ENCODE peak calls at places on chromosomes 1 and 21, in five cellular contexts. One of them, this sample, is unnamed.
A peak's percentile ranks its signal among the peaks of the same experiment; 100 is the strongest.

GRCh38 chr1:15231714-15232201 is 15.3 kb upstream of the FHAD1 start:
- DNase-seq in cardiac muscle cell: no peak
- DNase-seq in lung: no peak
- DNase-seq in astrocyte: no peak
- DNase-seq in neural progenitor cell: no peak
- DNase-seq in this sample: no peak

GRCh38 chr1:10735603-10736305 is 60.7 kb downstream of the CASZ1 start:
- DNase-seq in cardiac muscle cell: no peak
- DNase-seq in lung: no peak
- DNase-seq in astrocyte: no peak
- DNase-seq in neural progenitor cell: no peak
- DNase-seq in this sample: no peak

GRCh38 chr1:225860860-225861441 is 21.2 kb downstream of the TMEM63A start:
- DNase-seq in cardiac muscle cell: no peak
- DNase-seq in lung: no peak
- DNase-seq in astrocyte: no peak
- DNase-seq in neural progenitor cell: no peak
- DNase-seq in this sample: no peak

GRCh38 chr1:161799792-161800191 is 33.7 kb downstream of the ATF6 start:
- DNase-seq in cardiac muscle cell: no peak
- DNase-seq in lung: no peak
- DNase-seq in astrocyte: no peak
- DNase-seq in neural progenitor cell: no peak
- DNase-seq in this sample: peak; percentile 64

GRCh38 chr1:29243863-29244185 is 7.5 kb downstream of the PTPRU start:
- DNase-seq in cardiac muscle cell: no peak
- DNase-seq in lung: no peak
- DNase-seq in astrocyte: peak; percentile 84
- DNase-seq in neural progenitor cell: no peak
- DNase-seq in this sample: no peak

GRCh38 chr1:152533327-152533938 is 19.2 kb downstream of the CRCT1 start:
- DNase-seq in cardiac muscle cell: no peak
- DNase-seq in lung: no peak
- DNase-seq in astrocyte: no peak
- DNase-seq in neural progenitor cell: no peak
- DNase-seq in this sample: peak; percentile 77

GRCh38 chr1:215568287-215568692 is 1.2 kb downstream of the KCTD3 start:
- DNase-seq in cardiac muscle cell: peak; percentile 20
- DNase-seq in lung: no peak
- DNase-seq in astrocyte: peak; percentile 40
- DNase-seq in neural progenitor cell: no peak
- DNase-seq in this sample: no peak

GRCh38 chr1:23484253-23485001 is 448 bp upstream of the ASAP3 start:
- DNase-seq in cardiac muscle cell: peak; percentile 97
- DNase-seq in lung: peak; percentile 94
- DNase-seq in astrocyte: peak; percentile 83
- DNase-seq in neural progenitor cell: peak; percentile 98
- DNase-seq in this sample: peak; percentile 94

GRCh38 chr1:159959451-159959850 is 5.4 kb upstream of the SLAMF9 start:
- DNase-seq in cardiac muscle cell: no peak
- DNase-seq in lung: no peak
- DNase-seq in astrocyte: peak; percentile 3
- DNase-seq in neural progenitor cell: no peak
- DNase-seq in this sample: no peak

GRCh38 chr21:45330851-45331261 is 43.2 kb upstream of the POFUT2 start:
- DNase-seq in cardiac muscle cell: no peak
- DNase-seq in lung: no peak
- DNase-seq in astrocyte: no peak
- DNase-seq in neural progenitor cell: no peak
- DNase-seq in this sample: no peak

GRCh38 chr1:93686497-93687250 is 5.0 kb upstream of the BCAR3 start:
- DNase-seq in cardiac muscle cell: no peak
- DNase-seq in lung: no peak
- DNase-seq in astrocyte: no peak
- DNase-seq in neural progenitor cell: no peak
- DNase-seq in this sample: no peak

GRCh38 chr21:15065381-15066230 is 806 bp upstream of the NRIP1 start:
- DNase-seq in cardiac muscle cell: peak; percentile 61
- DNase-seq in lung: peak; percentile 80
- DNase-seq in astrocyte: peak; percentile 85
- DNase-seq in neural progenitor cell: peak; percentile 88
- DNase-seq in this sample: no peak

GRCh38 chr1:22204057-22204840 is 61.4 kb upstream of the WNT4 start:
- DNase-seq in cardiac muscle cell: no peak
- DNase-seq in lung: no peak
- DNase-seq in astrocyte: no peak
- DNase-seq in neural progenitor cell: no peak
- DNase-seq in this sample: no peak

GRCh38 chr1:3070654-3071506 is 1.9 kb downstream of the PRDM16 start:
- DNase-seq in cardiac muscle cell: peak; percentile 36
- DNase-seq in lung: no peak
- DNase-seq in astrocyte: no peak
- DNase-seq in neural progenitor cell: peak; percentile 75
- DNase-seq in this sample: no peak

DNA sequence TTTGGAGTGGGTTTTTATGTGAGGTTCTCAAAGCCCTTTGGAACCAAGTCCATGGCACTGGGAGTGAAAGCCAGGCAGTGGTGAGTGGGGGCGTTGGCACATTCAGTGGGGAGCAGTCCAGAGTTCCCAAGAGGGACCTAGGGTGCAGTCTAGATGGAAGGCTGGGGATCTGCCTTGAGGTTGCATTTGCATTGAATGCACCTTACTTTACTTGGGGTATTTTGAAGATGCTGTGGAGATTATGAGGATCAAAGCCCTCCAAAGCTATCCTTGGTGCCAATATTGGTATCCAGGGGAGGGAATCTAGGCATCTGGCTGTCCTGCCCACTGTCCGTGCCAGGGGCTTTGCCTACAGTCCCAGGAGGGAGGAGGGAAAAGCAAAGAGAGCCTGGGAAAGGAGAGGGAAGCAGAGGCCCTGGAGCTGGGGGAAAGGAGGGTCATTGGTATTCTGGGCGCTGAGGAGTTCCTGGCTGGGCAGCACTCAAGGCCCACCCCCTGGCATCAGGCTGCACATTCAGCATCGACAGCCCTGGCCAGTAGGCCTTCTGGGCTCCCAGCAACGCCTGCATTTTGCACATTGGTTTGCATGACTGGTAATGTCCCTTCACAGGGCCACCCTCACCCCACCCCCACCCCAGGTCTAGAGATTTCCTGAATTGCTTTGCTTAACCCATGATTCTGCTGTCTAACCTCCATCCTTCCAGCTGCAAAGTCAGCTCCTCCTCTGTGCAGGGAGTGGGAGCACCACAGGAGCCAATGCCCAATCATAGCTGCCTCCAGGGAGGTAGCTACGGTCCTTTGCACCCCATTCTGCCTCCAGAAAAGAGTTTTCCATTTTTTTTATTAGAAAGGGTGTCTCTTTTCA is 843 bp upstream of the BCAN start:
- DNase-seq in cardiac muscle cell: no peak
- DNase-seq in lung: no peak
- DNase-seq in astrocyte: no peak
- DNase-seq in neural progenitor cell: no peak
- DNase-seq in this sample: no peak
- H3K4me3 ChIP-seq in cardiac muscle cell: peak overlapping the region; percentile 34
- H3K4me3 ChIP-seq in lung: no peak overlapping the region
- H3K4me3 ChIP-seq in astrocyte: peak overlapping the region; percentile 33
- H3K4me3 ChIP-seq in neural progenitor cell: peak overlapping the region; percentile 51
- H3K4me3 ChIP-seq in this sample: no peak overlapping the region

GRCh38 chr1:240242601-240243144 is 151.0 kb downstream of the FMN2 start:
- DNase-seq in cardiac muscle cell: no peak
- DNase-seq in lung: no peak
- DNase-seq in astrocyte: peak; percentile 75
- DNase-seq in neural progenitor cell: no peak
- DNase-seq in this sample: no peak
- H3K4me3 ChIP-seq in cardiac muscle cell: no peak overlapping the region
- H3K4me3 ChIP-seq in lung: no peak overlapping the region
- H3K4me3 ChIP-seq in astrocyte: no peak overlapping the region
- H3K4me3 ChIP-seq in neural progenitor cell: no peak overlapping the region
- H3K4me3 ChIP-seq in this sample: no peak overlapping the region

GRCh38 chr1:30280572-30280971 is 442.8 kb downstream of the MATN1 start:
- DNase-seq in cardiac muscle cell: no peak
- DNase-seq in lung: no peak
- DNase-seq in astrocyte: no peak
- DNase-seq in neural progenitor cell: no peak
- DNase-seq in this sample: no peak
- H3K4me3 ChIP-seq in cardiac muscle cell: no peak overlapping the region
- H3K4me3 ChIP-seq in lung: no peak overlapping the region
- H3K4me3 ChIP-seq in astrocyte: no peak overlapping the region
- H3K4me3 ChIP-seq in neural progenitor cell: no peak overlapping the region
- H3K4me3 ChIP-seq in this sample: no peak overlapping the region

GRCh38 chr1:164805399-164805798 is 246.4 kb downstream of the PBX1 start:
- DNase-seq in cardiac muscle cell: no peak
- DNase-seq in lung: no peak
- DNase-seq in astrocyte: peak; percentile 36
- DNase-seq in neural progenitor cell: no peak
- DNase-seq in this sample: no peak

GRCh38 chr1:164804366-164804765 is 245.4 kb downstream of the PBX1 start:
- DNase-seq in cardiac muscle cell: no peak
- DNase-seq in lung: no peak
- DNase-seq in astrocyte: peak; percentile 44
- DNase-seq in neural progenitor cell: no peak
- DNase-seq in this sample: no peak

GRCh38 chr1:164803366-164803765 is 244.4 kb downstream of the PBX1 start:
- DNase-seq in cardiac muscle cell: no peak
- DNase-seq in lung: no peak
- DNase-seq in astrocyte: peak; percentile 82
- DNase-seq in neural progenitor cell: no peak
- DNase-seq in this sample: no peak

GRCh38 chr1:164802573-164803282 is 243.7 kb downstream of the PBX1 start:
- DNase-seq in cardiac muscle cell: no peak
- DNase-seq in lung: no peak
- DNase-seq in astrocyte: no peak
- DNase-seq in neural progenitor cell: no peak
- DNase-seq in this sample: no peak

DNA sequence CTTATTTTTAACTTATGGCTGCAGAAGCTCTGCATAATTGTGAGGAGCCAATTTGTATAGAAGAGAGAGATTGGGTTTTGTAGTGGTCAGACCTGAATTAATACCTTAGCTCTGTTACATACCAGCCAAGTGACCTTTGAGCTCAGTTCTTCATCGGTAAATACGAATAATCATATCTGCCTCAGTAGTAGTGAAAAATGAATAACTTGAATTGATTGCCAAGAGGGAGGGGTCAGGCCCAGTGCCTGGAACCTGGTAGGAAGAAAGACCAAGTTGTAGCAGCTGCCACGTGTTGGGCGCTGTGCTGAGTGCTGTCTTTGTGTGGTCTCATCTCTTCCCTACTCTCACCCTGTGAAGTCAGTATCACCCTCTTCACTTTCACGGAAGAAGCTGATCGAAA is 247.5 kb downstream of the PBX1 start:
- DNase-seq in cardiac muscle cell: no peak
- DNase-seq in lung: no peak
- DNase-seq in astrocyte: no peak
- DNase-seq in neural progenitor cell: no peak
- DNase-seq in this sample: no peak
- H3K4me3 ChIP-seq in cardiac muscle cell: no peak overlapping the region
- H3K4me3 ChIP-seq in lung: no peak overlapping the region
- H3K4me3 ChIP-seq in astrocyte: no peak overlapping the region
- H3K4me3 ChIP-seq in neural progenitor cell: no peak overlapping the region
- H3K4me3 ChIP-seq in this sample: no peak overlapping the region

DNA sequence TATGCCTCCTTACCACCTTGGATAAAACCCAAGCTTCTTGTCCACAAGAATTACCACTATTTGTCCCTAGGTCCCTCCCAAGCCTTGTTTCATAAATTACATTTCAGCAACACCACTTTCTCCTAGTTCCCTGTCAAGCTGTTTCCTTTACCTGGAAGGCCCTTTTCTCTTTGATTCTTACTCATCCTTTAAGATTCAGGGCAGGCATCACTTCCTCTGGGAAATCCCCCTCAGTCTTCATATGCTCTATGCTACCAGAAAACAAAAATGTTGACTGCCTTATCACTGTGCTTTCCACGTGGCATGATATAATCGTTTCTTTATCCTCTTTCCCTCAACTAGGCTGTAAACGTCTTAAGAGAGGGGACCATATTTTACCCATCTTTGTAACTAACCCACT is 102.7 kb downstream of the LYST start:
- DNase-seq in cardiac muscle cell: no peak
- DNase-seq in lung: no peak
- DNase-seq in astrocyte: no peak
- DNase-seq in neural progenitor cell: no peak
- DNase-seq in this sample: no peak
- H3K4me3 ChIP-seq in cardiac muscle cell: no peak overlapping the region
- H3K4me3 ChIP-seq in lung: no peak overlapping the region
- H3K4me3 ChIP-seq in astrocyte: no peak overlapping the region
- H3K4me3 ChIP-seq in neural progenitor cell: no peak overlapping the region
- H3K4me3 ChIP-seq in this sample: no peak overlapping the region

GRCh38 chr1:28129150-28129549 is 40.7 kb upstream of the EYA3 start:
- DNase-seq in cardiac muscle cell: no peak
- DNase-seq in lung: no peak
- DNase-seq in astrocyte: peak; percentile 87
- DNase-seq in neural progenitor cell: no peak
- DNase-seq in this sample: no peak

GRCh38 chr1:28126212-28126611 is 37.8 kb upstream of the EYA3 start:
- DNase-seq in cardiac muscle cell: no peak
- DNase-seq in lung: no peak
- DNase-seq in astrocyte: no peak
- DNase-seq in neural progenitor cell: no peak
- DNase-seq in this sample: no peak

GRCh38 chr1:28130901-28131300 is 42.5 kb upstream of the EYA3 start:
- DNase-seq in cardiac muscle cell: no peak
- DNase-seq in lung: no peak
- DNase-seq in astrocyte: no peak
- DNase-seq in neural progenitor cell: no peak
- DNase-seq in this sample: no peak

GRCh38 chr1:28126778-28127430 is 38.5 kb upstream of the EYA3 start:
- DNase-seq in cardiac muscle cell: no peak
- DNase-seq in lung: no peak
- DNase-seq in astrocyte: no peak
- DNase-seq in neural progenitor cell: no peak
- DNase-seq in this sample: no peak

DNA sequence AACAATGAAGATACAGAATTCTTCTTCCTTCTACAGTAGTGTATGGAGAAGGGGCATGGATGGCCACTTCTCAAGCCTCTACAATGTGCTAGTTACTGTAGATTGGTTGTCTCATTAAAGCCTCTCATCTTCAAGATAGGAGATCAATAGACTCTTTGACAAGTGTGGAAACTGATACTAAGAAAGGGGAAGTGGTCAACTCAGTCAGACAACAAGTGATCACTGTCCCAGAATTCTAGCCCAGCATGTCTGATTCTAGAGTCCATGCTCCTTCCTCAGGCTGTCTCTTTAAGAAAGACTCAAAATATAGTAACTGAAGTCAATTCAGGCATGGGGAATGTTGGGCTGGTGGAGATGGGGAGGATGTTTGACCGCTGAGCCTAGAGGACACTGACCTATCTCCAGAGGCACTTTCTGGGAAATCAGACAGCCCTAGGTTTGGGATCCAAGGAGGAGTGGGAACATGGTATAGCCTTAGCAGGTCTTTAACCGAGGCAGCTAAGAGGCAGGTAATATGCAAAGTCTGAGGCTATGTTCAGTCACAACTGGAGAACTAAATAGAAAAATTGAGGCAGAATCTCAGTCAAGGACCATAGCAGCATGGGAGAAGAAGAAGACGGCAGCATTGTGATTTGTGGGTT is 39.3 kb upstream of the EYA3 start:
- DNase-seq in cardiac muscle cell: no peak
- DNase-seq in lung: no peak
- DNase-seq in astrocyte: no peak
- DNase-seq in neural progenitor cell: no peak
- DNase-seq in this sample: peak; percentile 66
- H3K4me3 ChIP-seq in cardiac muscle cell: no peak overlapping the region
- H3K4me3 ChIP-seq in lung: no peak overlapping the region
- H3K4me3 ChIP-seq in astrocyte: no peak overlapping the region
- H3K4me3 ChIP-seq in neural progenitor cell: no peak overlapping the region
- H3K4me3 ChIP-seq in this sample: peak overlapping the region; percentile 21